ENCODE peak calls at places on chromosomes 11 and 22, in six cellular contexts. N is anterior cingulate cortex; E is stimulated activated CD4-positive, alpha-beta T cell treated with anti-CD3 and anti-CD28 coated beads, TNF-alpha, amount 100 ng/mL, for 1 hour; W is neural crest cell; I is GM13976; X is spleen. U is an unnamed sample.

GRCh38 chr11:12798609-12799011 is 124.4 kb downstream of the TEAD1 start:
- DNase-seq in I (no peak), X (no peak), N (no peak), W (no peak), E (no peak), U (no peak)

GRCh38 chr22:27740192-27740748 is 61.3 kb downstream of the MN1 start:
- DNase-seq in E (no peak), I (no peak), W (no peak), X (no peak), N (no peak), U (no peak)

GRCh38 chr11:85170184-85170583 is 457.0 kb downstream of the DLG2 start:
- DNase-seq in N (no peak), E (no peak), X (no peak), I (no peak), W (no peak), U (no peak)

GRCh38 chr11:124315052-124315451 is 1.3 kb upstream of the OR8D1 start:
- DNase-seq in W (no peak), I (no peak), X (no peak), N (no peak), E (no peak), U (no peak)

GRCh38 chr11:64352099-64353005 is 6.6 kb upstream of the RPS6KA4 start:
- DNase-seq in W (no peak), N (no peak), I (peak), X (no peak), E (no peak), U (no peak)

GRCh38 chr11:19918302-19919049 is 205.8 kb downstream of the NAV2 start:
- DNase-seq in I (no peak), N (no peak), E (no peak), W (no peak), X (no peak), U (no peak)

GRCh38 chr11:93067881-93068390 is 98.5 kb downstream of the MTNR1B start:
- DNase-seq in E (no peak), X (no peak), N (no peak), I (no peak), W (no peak), U (no peak)

GRCh38 chr22:38937541-38937940 is 19.9 kb upstream of the APOBEC3A start:
- DNase-seq in N (no peak), I (no peak), X (no peak), W (no peak), E (no peak), U (no peak)

GRCh38 chr11:73461844-73462435 is 85.7 kb downstream of the RELT start:
- DNase-seq in E (no peak), N (no peak), W (no peak), I (no peak), X (no peak), U (no peak)

GRCh38 chr11:77299528-77299993 is 1.9 kb downstream of the GDPD4 start:
- DNase-seq in E (no peak), X (no peak), N (no peak), I (no peak), W (no peak), U (peak)

GRCh38 chr11:17864478-17864941 is 129.9 kb downstream of the KCNC1 start:
- DNase-seq in E (no peak), W (no peak), N (no peak), I (no peak), X (no peak), U (peak)

GRCh38 chr22:46085831-46086576 is 64.3 kb upstream of the PPARA start:
- DNase-seq in W (no peak), E (no peak), X (peak), N (no peak), I (no peak), U (no peak)

GRCh38 chr11:11722246-11722645 is 100.4 kb upstream of the GALNT18 start:
- DNase-seq in N (no peak), E (no peak), I (no peak), X (no peak), W (no peak), U (no peak)

GRCh38 chr22:27240298-27240885 is 561.2 kb downstream of the MN1 start:
- DNase-seq in I (no peak), W (no peak), E (no peak), X (no peak), N (no peak), U (no peak)

GRCh38 chr11:73308963-73309960 is 1.2 kb downstream of the ARHGEF17 start:
- DNase-seq in N (no peak), X (peak), E (no peak), I (peak), W (peak), U (peak)

GRCh38 chr11:15852179-15852578 is 504.2 kb downstream of the SOX6 start:
- DNase-seq in W (no peak), I (no peak), N (no peak), X (no peak), E (no peak), U (peak)

GRCh38 chr22:35991168-35991567 is 37.5 kb downstream of the RBFOX2 start:
- DNase-seq in N (no peak), X (no peak), E (no peak), W (no peak), I (no peak), U (no peak)

GRCh38 chr11:28834877-28835276 is 726.7 kb downstream of the METTL15 start:
- DNase-seq in N (no peak), E (no peak), I (no peak), W (no peak), X (no peak), U (no peak)

GRCh38 chr22:47434336-47435203 is 672.1 kb downstream of the TBC1D22A start:
- DNase-seq in W (no peak), X (no peak), N (no peak), E (no peak), I (no peak), U (no peak)

GRCh38 chr11:46914363-46914762 is 4.0 kb downstream of the LRP4 start:
- DNase-seq in I (no peak), X (no peak), W (no peak), N (no peak), E (no peak), U (no peak)

GRCh38 chr11:26849009-26849408 is 127.1 kb upstream of the SLC5A12 start:
- DNase-seq in W (no peak), N (no peak), X (no peak), I (no peak), E (no peak), U (no peak)

GRCh38 chr11:124463990-124464389 is 18.5 kb upstream of the OR8B8 start:
- DNase-seq in N (no peak), W (no peak), X (no peak), I (no peak), E (no peak), U (no peak)

GRCh38 chr11:7576671-7577225 is 62.9 kb downstream of the PPFIBP2 start:
- DNase-seq in N (no peak), I (no peak), E (no peak), X (no peak), W (no peak), U (no peak)

GRCh38 chr22:21446827-21447690 is 20.1 kb upstream of the TMEM191C start:
- DNase-seq in X (peak), N (no peak), I (no peak), W (peak), E (no peak), U (no peak)

GRCh38 chr11:84905411-84905810 is 721.7 kb downstream of the DLG2 start:
- DNase-seq in I (no peak), E (no peak), X (no peak), N (no peak), W (no peak), U (no peak)

GRCh38 chr11:34105957-34106504 is 602 bp downstream of the NAT10 start:
- DNase-seq in E (no peak), X (no peak), N (no peak), W (no peak), I (no peak), U (peak)

GRCh38 chr11:66050581-66051231 is 1.5 kb upstream of the SF3B2 start:
- DNase-seq in X (peak), W (no peak), E (no peak), N (no peak), I (no peak), U (no peak)

GRCh38 chr11:78000193-78000592 is 5.7 kb upstream of the INTS4 start:
- DNase-seq in X (no peak), N (no peak), W (peak), I (peak), E (peak), U (no peak)

GRCh38 chr11:9787981-9788521 is 124.2 kb downstream of the SWAP70 start:
- DNase-seq in I (no peak), N (no peak), W (no peak), E (no peak), X (no peak), U (no peak)